ENCODE peak calls at places on chromosomes 11 and 22, in six cellular contexts. B is T-helper 1 cell; W is GM19239; J is stimulated activated CD4-positive, alpha-beta T cell treated with anti-CD3 and anti-CD28 coated beads, Interleukin-2, amount 100 ng/mL, for 48 hours; V is head of caudate nucleus; L is stimulated activated CD8-positive, alpha-beta memory T cell treated with anti-CD3 and anti-CD28 coated beads, Interleukin-15, amount 100 ng/mL, for 4 hours. Y is an unnamed sample.

GRCh38 chr22:46636221-46637002 is 16.2 kb downstream of the GRAMD4 start:
- DNase-seq in L (no peak), B (no peak), J (no peak), W (no peak), V (no peak), Y (no peak)

GRCh38 chr22:45868586-45869443 is 108.1 kb downstream of the WNT7B start:
- DNase-seq in J (no peak), V (no peak), L (no peak), W (no peak), B (no peak), Y (no peak)

GRCh38 chr11:32331792-32332191 is 103.5 kb downstream of the WT1 start:
- DNase-seq in L (no peak), J (no peak), W (no peak), V (no peak), B (no peak), Y (no peak)

GRCh38 chr11:78798567-78799170 is 224.0 kb upstream of the NARS2 start:
- DNase-seq in J (peak), W (peak), B (no peak), V (peak), L (no peak), Y (no peak)

GRCh38 chr11:123504401-123504800 is 74.3 kb downstream of the GRAMD1B start:
- DNase-seq in V (no peak), W (no peak), L (no peak), J (no peak), B (no peak), Y (no peak)

GRCh38 chr11:116310215-116310614 is 462.6 kb downstream of the BUD13 start:
- DNase-seq in W (no peak), J (no peak), V (no peak), L (no peak), B (no peak), Y (no peak)

GRCh38 chr11:110762596-110762995 is 50.4 kb upstream of the ARHGAP20 start:
- DNase-seq in L (no peak), W (no peak), B (no peak), J (no peak), V (no peak), Y (peak)

GRCh38 chr22:48678171-48679135 is 1149.2 kb downstream of the BRD1 start:
- DNase-seq in V (no peak), W (no peak), B (no peak), L (no peak), J (no peak), Y (no peak)

GRCh38 chr22:27435839-27436581 is 365.5 kb downstream of the MN1 start:
- DNase-seq in B (no peak), W (no peak), V (peak), L (no peak), J (no peak), Y (no peak)

GRCh38 chr11:58832246-58832645 is 12.3 kb downstream of the GLYATL2 start:
- DNase-seq in B (no peak), J (no peak), L (no peak), V (no peak), W (no peak), Y (peak)

GRCh38 chr11:100769165-100769564 is 82.1 kb downstream of the ARHGAP42 start:
- DNase-seq in B (no peak), W (no peak), J (no peak), L (no peak), V (no peak), Y (no peak)

GRCh38 chr11:11510939-11511338 is 110.9 kb downstream of the GALNT18 start:
- DNase-seq in V (peak), J (no peak), B (no peak), W (no peak), L (no peak), Y (no peak)

GRCh38 chr11:44565746-44566558 is 489 bp downstream of the CD82 start:
- DNase-seq in W (no peak), L (no peak), B (no peak), V (no peak), J (no peak), Y (no peak)

GRCh38 chr11:110629594-110629993 is 82.6 kb downstream of the ARHGAP20 start:
- DNase-seq in V (no peak), B (no peak), L (no peak), J (no peak), W (no peak), Y (no peak)

Y was measured in amniotic stem cell.